ENCODE peak calls at places on chromosomes 16 and 17, in seven cellular contexts. Y is H1, B is K562, T is GM12878, R is endothelial cell of umbilical vein, N is HCT116, F is HepG2. W is an unnamed sample.

GRCh38 chr17:64354824-64355535 is 35.7 kb downstream of the PECAM1 start:
- DNase-seq in N (no peak), F (no peak), T (no peak), B (no peak), R (peak; percentile 82), Y (no peak), W (no peak)

GRCh38 chr17:57636985-57637667 is 108.0 kb downstream of the CCDC182 start:
- DNase-seq in T (no peak), F (no peak), N (no peak), Y (no peak), B (no peak), R (no peak), W (no peak)

GRCh38 chr16:84117482-84117843 is 721 bp upstream of the MBTPS1 start:
- DNase-seq in N (no peak), F (no peak), T (no peak), R (peak; percentile 55), B (peak; percentile 36), Y (no peak), W (no peak)

GRCh38 chr16:65908568-65908967 is 457.9 kb upstream of the CDH5 start:
- DNase-seq in B (no peak), R (no peak), F (no peak), N (no peak), Y (no peak), T (no peak), W (no peak)

GRCh38 chr17:76479515-76480048 is 12.2 kb downstream of the AANAT start:
- DNase-seq in B (no peak), Y (no peak), F (no peak), T (no peak), R (no peak), N (no peak), W (no peak)

GRCh38 chr17:40326832-40327199 is 17.8 kb downstream of the RARA start:
- DNase-seq in T (no peak), F (no peak), R (no peak), B (no peak), Y (no peak), N (no peak), W (no peak)

GRCh38 chr16:86214326-86215232 is 295.7 kb upstream of the FOXF1 start:
- DNase-seq in R (no peak), N (no peak), Y (no peak), T (no peak), F (no peak), B (no peak), W (no peak)

GRCh38 chr17:50274142-50274944 is at the start of gene TMEM92:
- DNase-seq in R (no peak), T (no peak), B (peak; percentile 77), Y (peak; percentile 92), N (peak; percentile 62), F (no peak), W (no peak)

GRCh38 chr16:1188781-1189189 is 35.9 kb downstream of the CACNA1H start:
- DNase-seq in R (peak; percentile 20), T (no peak), N (no peak), Y (peak; percentile 85), B (peak; percentile 76), F (no peak), W (no peak)

GRCh38 chr16:31452631-31453106 is 6.6 kb upstream of the ARMC5 start:
- DNase-seq in N (no peak), Y (no peak), T (no peak), B (peak; percentile 71), F (no peak), R (peak; percentile 25), W (no peak)

GRCh38 chr17:44219126-44219635 is 294 bp downstream of the UBTF start:
- DNase-seq in F (peak; percentile 48), B (peak; percentile 79), R (peak; percentile 54), N (no peak), Y (peak; percentile 75), T (no peak), W (no peak)

GRCh38 chr17:77923776-77924513 is 34.6 kb upstream of the TNRC6C start:
- DNase-seq in F (no peak), T (no peak), Y (no peak), N (no peak), B (no peak), R (no peak), W (no peak)

GRCh38 chr17:30922235-30922993 is 669 bp downstream of the ADAP2 start:
- DNase-seq in B (no peak), F (no peak), Y (peak; percentile 66), N (no peak), T (no peak), R (no peak), W (no peak)

GRCh38 chr16:11004351-11004750 is 60.0 kb downstream of the CLEC16A start:
- DNase-seq in Y (no peak), T (no peak), F (no peak), R (no peak), N (no peak), B (no peak), W (no peak)

GRCh38 chr16:1815461-1815860 is 11.2 kb downstream of the HAGH start:
- DNase-seq in Y (no peak), F (no peak), T (no peak), R (no peak), B (no peak), N (no peak), W (no peak)

GRCh38 chr17:45855691-45856315 is 11.1 kb downstream of the SPPL2C start:
- DNase-seq in T (no peak), R (no peak), B (no peak), Y (no peak), F (no peak), N (no peak), W (peak; percentile 94)

GRCh38 chr16:50742521-50743150 is 750 bp downstream of the CYLD start:
- DNase-seq in T (no peak), R (peak; percentile 20), F (no peak), N (no peak), Y (peak; percentile 56), B (peak; percentile 18), W (no peak)

GRCh38 chr16:22284637-22285515 is 12.3 kb upstream of the POLR3E start:
- DNase-seq in N (no peak), F (no peak), B (no peak), T (no peak), R (no peak), Y (no peak), W (no peak)

GRCh38 chr17:75440738-75441448 is 15.5 kb upstream of the TMEM94 start:
- DNase-seq in N (no peak), R (peak; percentile 37), F (no peak), T (no peak), Y (no peak), B (no peak), W (no peak)

GRCh38 chr16:57262841-57263584 is 18.0 kb downstream of the ARL2BP start:
- DNase-seq in B (no peak), N (no peak), T (no peak), F (no peak), Y (no peak), R (no peak), W (no peak)

GRCh38 chr16:62907562-62907961 is 871.3 kb upstream of the CDH8 start:
- DNase-seq in R (no peak), T (no peak), B (no peak), N (no peak), F (no peak), Y (no peak), W (no peak)

GRCh38 chr16:11726008-11726407 is 16.6 kb downstream of the TXNDC11 start:
- DNase-seq in T (no peak), N (no peak), B (no peak), Y (no peak), R (no peak), F (no peak), W (no peak)

GRCh38 chr17:60142872-60143499 is 6.8 kb upstream of the CA4 start:
- DNase-seq in B (peak; percentile 72), T (peak; percentile 32), N (peak; percentile 82), F (peak; percentile 83), Y (peak; percentile 94), R (peak; percentile 89), W (peak; percentile 79)

GRCh38 chr16:82633964-82634600 is 7.3 kb downstream of the CDH13 start:
- DNase-seq in Y (no peak), T (no peak), N (no peak), R (peak; percentile 87), B (no peak), F (no peak), W (no peak)

GRCh38 chr16:12569061-12569460 is 234.6 kb downstream of the CPPED1 start:
- DNase-seq in Y (no peak), R (no peak), N (no peak), F (no peak), T (no peak), B (no peak), W (no peak)

GRCh38 chr17:40371261-40371929 is 6.9 kb upstream of the GJD3 start:
- DNase-seq in T (no peak), R (no peak), F (peak; percentile 31), Y (no peak), N (peak; percentile 19), B (peak; percentile 70), W (no peak)

GRCh38 chr16:74657873-74658642 is 8.6 kb downstream of the RFWD3 start:
- DNase-seq in F (no peak), N (no peak), R (no peak), Y (no peak), T (no peak), B (no peak), W (no peak)

GRCh38 chr16:35931722-35932121 is 2472.3 kb downstream of the TP53TG3F start:
- DNase-seq in R (no peak), B (no peak), T (no peak), F (no peak), N (no peak), Y (no peak), W (no peak)
- H3K9me3 ChIP-seq in R (peaks cover 4% of the 10 kb centered on the region), B (no peaks in the 10 kb centered on the region), T (no peaks in the 10 kb centered on the region), F (peaks cover 100% of the 10 kb centered on the region), N (no peaks in the 10 kb centered on the region), Y (peaks cover 73% of the 10 kb centered on the region), W (no peaks in the 10 kb centered on the region)

GRCh38 chr17:21174186-21174585 is 39.8 kb downstream of the TMEM11 start:
- DNase-seq in T (no peak), R (peak; percentile 28), F (no peak), B (no peak), N (no peak), Y (no peak), W (no peak)
- TF ChIP-seq POLR2AphosphoS5 in T (no peak), R (no peak), F (no peak), B (no peak), N (no peak), Y (no peak), W (no peak)

DNA sequence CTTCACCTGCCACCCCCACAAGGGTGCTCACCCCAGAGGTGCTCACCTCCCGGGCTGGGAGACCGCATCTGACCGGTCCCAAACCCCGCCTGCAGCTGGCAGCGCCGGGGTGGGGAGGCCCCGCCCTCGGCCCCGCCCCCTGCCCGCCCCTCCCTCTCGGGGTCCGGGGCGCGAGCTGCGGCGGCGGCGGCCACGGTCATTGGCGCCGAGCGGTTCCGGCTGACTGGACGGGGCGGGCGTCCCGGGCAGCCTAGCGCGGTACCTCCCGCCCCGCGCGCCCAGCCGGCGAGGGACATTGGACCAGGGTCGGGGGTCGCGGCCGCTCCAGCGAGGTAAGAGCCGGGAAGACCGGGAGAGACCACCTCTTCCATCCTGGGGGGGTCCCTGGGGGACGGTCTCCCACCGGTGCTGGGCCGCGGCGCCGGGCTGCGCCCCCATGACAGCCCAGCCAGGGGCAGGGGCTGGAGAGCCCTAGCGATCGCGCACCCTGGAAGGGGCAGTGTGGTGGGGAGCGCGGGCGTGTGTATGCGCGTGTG is at the start of gene CACNG5:
- DNase-seq in B (peak; percentile 76), T (no peak), R (no peak), Y (peak; percentile 80), N (no peak), F (no peak), W (no peak)
- TF ChIP-seq EZH2 in B (no peak), T (no peak), R (no peak), Y (no peak), N (no peak), F (no peak), W (no peak)

GRCh38 chr17:3316836-3317235 is 18.7 kb upstream of the OR3A1 start:
- DNase-seq in F (no peak), B (no peak), N (no peak), T (no peak), Y (no peak), R (no peak), W (no peak)

GRCh38 chr17:3318336-3318735 is 20.2 kb upstream of the OR3A1 start:
- DNase-seq in R (no peak), Y (no peak), T (no peak), F (no peak), N (no peak), B (no peak), W (no peak)
- H3K9me3 ChIP-seq in R (no peaks in the 10 kb centered on the region), Y (peaks cover 24% of the 10 kb centered on the region), T (no peaks in the 10 kb centered on the region), F (no peaks in the 10 kb centered on the region), N (no peaks in the 10 kb centered on the region), B (no peaks in the 10 kb centered on the region), W (no peaks in the 10 kb centered on the region)

W was measured in SK-N-MC.